ENCODE peak calls at places on chromosome X, in five cellular contexts. S, J, R, Q and V are unnamed samples.
A peak's percentile ranks its signal among the peaks of the same experiment; 100 is the strongest.

GRCh38 chrX:138018145-138018799 is 452.3 kb downstream of the ZIC3 start:
- DNase-seq in S (no peak), J (no peak), R (no peak), Q (no peak), V (no peak)

GRCh38 chrX:118523920-118524319 is 28.3 kb downstream of the DOCK11 start:
- DNase-seq in S (no peak), J (no peak), R (no peak), Q (no peak), V (no peak)

GRCh38 chrX:134619838-134620237 is 38.4 kb downstream of the PLAC1 start:
- DNase-seq in S (no peak), J (no peak), R (no peak), Q (no peak), V (no peak)

GRCh38 chrX:47574096-47574553 is 8.1 kb upstream of the TIMP1 start:
- DNase-seq in S (no peak), J (no peak), R (no peak), Q (no peak), V (no peak)

GRCh38 chrX:130716822-130717405 is 186.1 kb downstream of the ENOX2 start:
- DNase-seq in S (no peak), J (no peak), R (no peak), Q (no peak), V (no peak)

GRCh38 chrX:123081766-123082165 is 102.3 kb upstream of the GRIA3 start:
- DNase-seq in S (no peak), J (no peak), R (no peak), Q (no peak), V (no peak)

GRCh38 chrX:102654696-102655095 is 3.4 kb downstream of the GPRASP1 start:
- DNase-seq in S (no peak), J (no peak), R (no peak), Q (no peak), V (no peak)

GRCh38 chrX:41259516-41259915 is 74.4 kb upstream of the DDX3X start:
- DNase-seq in S (peak; percentile 13), J (no peak), R (no peak), Q (no peak), V (peak; percentile 25)

GRCh38 chrX:120795301-120795700 is 80.4 kb downstream of the CT47B1 start:
- DNase-seq in S (no peak), J (no peak), R (no peak), Q (no peak), V (no peak)

GRCh38 chrX:7076245-7076661 is 71.3 kb upstream of the STS start:
- DNase-seq in S (no peak), J (no peak), R (no peak), Q (no peak), V (no peak)

GRCh38 chrX:100946521-100946920 is 17.8 kb upstream of the XKRX start:
- DNase-seq in S (no peak), J (no peak), R (no peak), Q (no peak), V (no peak)

GRCh38 chrX:107750263-107750662 is 25.3 kb downstream of the TSC22D3 start:
- DNase-seq in S (no peak), J (no peak), R (no peak), Q (no peak), V (no peak)

GRCh38 chrX:16882188-16882587 is 12.0 kb upstream of the RBBP7 start:
- DNase-seq in S (no peak), J (no peak), R (no peak), Q (no peak), V (no peak)

GRCh38 chrX:131837325-131837724 is 185.8 kb upstream of the STK26 start:
- DNase-seq in S (no peak), J (no peak), R (no peak), Q (no peak), V (no peak)

GRCh38 chrX:131675596-131676194 is 131.8 kb downstream of the OR13H1 start:
- DNase-seq in S (no peak), J (peak; percentile 46), R (peak; percentile 47), Q (no peak), V (peak; percentile 8)

GRCh38 chrX:123860506-123860840 is 620 bp downstream of the XIAP start:
- DNase-seq in S (no peak), J (no peak), R (peak; percentile 36), Q (peak; percentile 21), V (peak; percentile 29)

GRCh38 chrX:11890843-11891514 is 132.9 kb downstream of the MSL3 start:
- DNase-seq in S (no peak), J (no peak), R (no peak), Q (no peak), V (no peak)

GRCh38 chrX:1477801-1478458 is 25.2 kb upstream of the ASMTL start:
- DNase-seq in S (no peak), J (no peak), R (no peak), Q (no peak), V (no peak)

GRCh38 chrX:133569217-133569616 is 153.9 kb upstream of the GPC4 start:
- DNase-seq in S (no peak), J (no peak), R (no peak), Q (no peak), V (no peak)

GRCh38 chrX:30141966-30142365 is 73.4 kb upstream of the MAGEB2 start:
- DNase-seq in S (peak; percentile 12), J (peak; percentile 31), R (peak; percentile 3), Q (no peak), V (peak; percentile 27)

GRCh38 chrX:15524417-15524816 is 23.8 kb downstream of the BMX start:
- DNase-seq in S (no peak), J (no peak), R (no peak), Q (no peak), V (no peak)

GRCh38 chrX:115679460-115679859 is 118.5 kb downstream of the PLS3 start:
- DNase-seq in S (no peak), J (peak; percentile 5), R (peak; percentile 17), Q (no peak), V (peak; percentile 5)

GRCh38 chrX:140817943-140818342 is 108.4 kb downstream of the LINC00632 start:
- DNase-seq in S (no peak), J (peak; percentile 7), R (peak; percentile 7), Q (no peak), V (no peak)

GRCh38 chrX:72201836-72202536 is 20.4 kb downstream of the PIN4 start:
- DNase-seq in S (no peak), J (no peak), R (no peak), Q (no peak), V (no peak)

GRCh38 chrX:133307637-133308485 is 89.7 kb upstream of the TFDP3 start:
- DNase-seq in S (peak; percentile 52), J (no peak), R (no peak), Q (no peak), V (no peak)

GRCh38 chrX:141278306-141278705 is 36.0 kb upstream of the SPANXC start:
- DNase-seq in S (peak; percentile 7), J (peak; percentile 13), R (no peak), Q (no peak), V (peak; percentile 0)

GRCh38 chrX:769796-770195 is 139.2 kb downstream of the SHOX start:
- DNase-seq in S (peak; percentile 58), J (no peak), R (no peak), Q (no peak), V (no peak)

GRCh38 chrX:28205126-28205525 is 223.9 kb upstream of the DCAF8L1 start:
- DNase-seq in S (no peak), J (no peak), R (no peak), Q (no peak), V (no peak)

GRCh38 chrX:32966956-32967355 is 244.4 kb downstream of the DMD start:
- DNase-seq in S (no peak), J (no peak), R (no peak), Q (no peak), V (no peak)

GRCh38 chrX:154526901-154527675 is 11.1 kb upstream of the FAM3A start:
- DNase-seq in S (peak; percentile 73), J (peak; percentile 67), R (no peak), Q (peak; percentile 36), V (peak; percentile 56)

DNA sequence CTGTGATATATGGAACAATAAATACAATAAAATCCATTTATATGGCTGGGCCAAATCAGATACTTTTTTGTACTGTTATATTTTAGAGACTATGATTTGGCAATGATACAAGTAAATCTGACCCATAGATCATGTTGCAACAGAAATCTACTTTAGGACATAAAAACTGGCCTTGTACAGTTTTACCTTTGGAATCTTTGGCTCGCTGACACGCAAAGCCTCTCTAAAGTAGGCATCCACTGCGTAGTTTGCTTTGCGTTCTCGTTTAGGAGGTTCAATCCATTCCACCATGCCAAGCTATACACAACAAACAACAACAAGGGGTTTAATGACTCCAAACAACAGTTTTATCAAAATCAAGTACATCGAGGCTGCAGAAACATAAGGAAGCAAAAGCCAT is 42.4 kb downstream of the SMARCA1 start:
- DNase-seq in S (no peak), J (no peak), R (no peak), Q (no peak), V (no peak)
- TF ChIP-seq ESRRA in S (no peak), J (no peak), R (no peak), Q (no peak), V (no peak)

DNA sequence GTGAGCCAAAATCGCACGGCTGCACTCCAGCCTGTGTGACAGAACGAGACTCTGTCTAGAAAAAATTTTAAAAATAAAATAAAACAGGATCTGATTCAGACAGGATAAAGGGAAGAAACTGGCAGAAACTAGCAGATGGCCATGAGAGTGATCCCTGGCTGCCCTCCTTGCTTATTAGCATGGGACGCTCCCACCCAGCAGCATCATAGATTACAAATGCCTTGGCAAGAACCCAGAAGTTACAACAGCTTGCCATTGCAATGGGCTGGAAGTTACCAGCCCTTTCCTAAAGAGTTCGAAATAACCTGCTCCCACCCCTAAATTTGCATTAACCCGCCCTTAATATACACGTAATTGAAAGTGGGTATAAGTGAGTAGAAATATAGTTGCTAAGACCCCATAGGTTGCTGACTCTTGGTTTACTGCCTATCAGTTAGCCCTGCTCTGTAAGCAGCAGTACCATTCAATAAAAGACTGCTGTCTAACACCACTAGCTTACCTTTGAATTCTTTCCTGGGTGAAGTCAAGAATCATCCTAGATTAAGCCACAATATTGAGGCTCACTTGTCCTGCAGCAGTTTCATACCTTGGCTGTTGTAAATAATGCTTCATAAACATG is 9.1 kb upstream of the XAGE2 start:
- DNase-seq in S (no peak), J (no peak), R (no peak), Q (no peak), V (no peak)
- TF ChIP-seq ESRRA in S (no peak), J (no peak), R (no peak), Q (no peak), V (no peak)

DNA sequence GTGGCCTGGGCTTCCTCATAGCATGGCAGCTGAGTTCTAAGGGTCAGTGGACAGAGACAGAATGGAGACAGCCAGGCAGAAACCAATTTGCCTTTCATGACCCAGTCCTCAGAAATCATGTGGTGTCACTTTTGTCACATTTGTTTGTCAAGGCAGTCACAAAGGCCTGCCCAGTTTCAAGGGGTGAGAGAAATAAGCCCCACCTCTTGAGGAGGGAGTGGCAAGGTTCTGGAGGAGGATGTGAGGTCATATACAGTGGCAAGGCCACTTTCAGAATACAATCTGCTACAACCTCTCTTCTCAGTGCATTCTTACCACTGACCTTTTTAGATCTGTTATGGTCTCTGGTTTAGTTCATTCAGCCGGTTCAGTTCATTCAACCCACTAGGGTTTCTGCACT is 103.7 kb upstream of the BCOR start:
- DNase-seq in S (no peak), J (no peak), R (no peak), Q (peak; percentile 66), V (no peak)
- TF ChIP-seq ESRRA in S (no peak), J (no peak), R (no peak), Q (no peak), V (no peak)

GRCh38 chrX:136850441-136851175 is 29.9 kb downstream of the RBMX start:
- DNase-seq in S (no peak), J (no peak), R (no peak), Q (no peak), V (no peak)

GRCh38 chrX:136849395-136849794 is 31.1 kb downstream of the RBMX start:
- DNase-seq in S (no peak), J (no peak), R (no peak), Q (no peak), V (no peak)

GRCh38 chrX:136851526-136851925 is 29.0 kb downstream of the RBMX start:
- DNase-seq in S (no peak), J (no peak), R (no peak), Q (no peak), V (no peak)

GRCh38 chrX:136847874-136848273 is 32.7 kb downstream of the RBMX start:
- DNase-seq in S (no peak), J (no peak), R (no peak), Q (no peak), V (no peak)
- TF ChIP-seq ESRRA in S (no peak), J (peak; percentile 89), R (no peak), Q (no peak), V (no peak)